ENCODE peak calls at places on chromosomes 13 and 19, in six cellular contexts. T is K562, R is HepG2, M is GM12878, V is A549, W is endothelial cell of umbilical vein. S is an unnamed sample.

GRCh38 chr13:113211774-113212173 is 2.4 kb downstream of the CUL4A start:
- DNase-seq in T (no peak), R (peak), M (no peak), V (no peak), W (no peak), S (peak)

GRCh38 chr19:401836-402535 is 7.0 kb downstream of the C2CD4C start:
- DNase-seq in T (no peak), R (no peak), M (no peak), V (no peak), W (no peak), S (no peak)

GRCh38 chr19:11722414-11722813 is 16.3 kb downstream of the ZNF823 start:
- DNase-seq in T (no peak), R (no peak), M (no peak), V (no peak), W (no peak), S (no peak)

GRCh38 chr19:6459356-6460098 is at the start of gene SLC25A23:
- DNase-seq in T (peak), R (peak), M (peak), V (peak), W (peak), S (peak)

GRCh38 chr19:28485300-28485699 is 727.7 kb downstream of the UQCRFS1 start:
- DNase-seq in T (no peak), R (no peak), M (no peak), V (no peak), W (no peak), S (no peak)

GRCh38 chr13:41581884-41582547 is 124.7 kb downstream of the RGCC start:
- DNase-seq in T (no peak), R (no peak), M (no peak), V (no peak), W (no peak), S (no peak)

GRCh38 chr13:66673401-66673800 is 556.7 kb downstream of the PCDH9 start:
- DNase-seq in T (no peak), R (peak), M (no peak), V (no peak), W (no peak), S (no peak)

GRCh38 chr13:42014119-42014518 is 34.3 kb upstream of the DGKH start:
- DNase-seq in T (no peak), R (no peak), M (no peak), V (no peak), W (no peak), S (no peak)

GRCh38 chr19:49057636-49058234 is at the start of gene CGB7:
- DNase-seq in T (peak), R (peak), M (no peak), V (peak), W (peak), S (no peak)

GRCh38 chr13:99986751-99987150 is 5.2 kb downstream of the ZIC2 start:
- DNase-seq in T (no peak), R (no peak), M (no peak), V (no peak), W (no peak), S (no peak)

GRCh38 chr19:51779703-51780102 is 15.3 kb upstream of the FPR3 start:
- DNase-seq in T (no peak), R (no peak), M (no peak), V (no peak), W (no peak), S (no peak)

GRCh38 chr19:47891622-47891922 is 5.5 kb upstream of the SULT2A1 start:
- DNase-seq in T (no peak), R (no peak), M (no peak), V (no peak), W (no peak), S (no peak)

GRCh38 chr13:76992548-76993001 is 694 bp downstream of the CLN5 start:
- DNase-seq in T (peak), R (no peak), M (no peak), V (peak), W (peak), S (peak)

GRCh38 chr19:49255674-49256073 is 69.3 kb downstream of the SLC6A16 start:
- DNase-seq in T (no peak), R (no peak), M (no peak), V (no peak), W (no peak), S (no peak)

GRCh38 chr13:30148791-30149190 is 158.6 kb downstream of the KATNAL1 start:
- DNase-seq in T (no peak), R (no peak), M (no peak), V (no peak), W (no peak), S (no peak)

GRCh38 chr13:44398606-44399005 is 25.0 kb downstream of the SERP2 start:
- DNase-seq in T (no peak), R (no peak), M (no peak), V (no peak), W (no peak), S (no peak)

GRCh38 chr19:33430674-33431277 is 57.3 kb downstream of the CEBPG start:
- DNase-seq in T (peak), R (peak), M (no peak), V (peak), W (peak), S (peak)

GRCh38 chr13:24233351-24233901 is 72.9 kb downstream of the SPATA13 start:
- DNase-seq in T (no peak), R (no peak), M (no peak), V (no peak), W (peak), S (no peak)

GRCh38 chr19:11964496-11964857 is 363 bp upstream of the ZNF763 start:
- DNase-seq in T (no peak), R (peak), M (no peak), V (no peak), W (no peak), S (no peak)

GRCh38 chr13:40060318-40061007 is 405.0 kb downstream of the COG6 start:
- DNase-seq in T (no peak), R (no peak), M (peak), V (no peak), W (no peak), S (peak)

GRCh38 chr13:74575729-74576125 is 441.5 kb upstream of the KLF12 start:
- DNase-seq in T (peak), R (no peak), M (no peak), V (peak), W (peak), S (peak)

GRCh38 chr19:8208119-8208709 is 956 bp upstream of the CERS4 start:
- DNase-seq in T (no peak), R (no peak), M (no peak), V (no peak), W (no peak), S (peak)

GRCh38 chr13:99905814-99906213 is 65.8 kb downstream of the ZIC5 start:
- DNase-seq in T (no peak), R (no peak), M (no peak), V (no peak), W (no peak), S (no peak)

GRCh38 chr19:35729763-35730162 is 12.0 kb downstream of the KMT2B start:
- DNase-seq in T (no peak), R (no peak), M (no peak), V (no peak), W (no peak), S (no peak)

GRCh38 chr19:10286803-10287737 is at the start of gene ICAM4:
- DNase-seq in T (peak), R (peak), M (no peak), V (no peak), W (peak), S (peak)

GRCh38 chr19:43552616-43553015 is 19.6 kb downstream of the ZNF575 start:
- DNase-seq in T (no peak), R (no peak), M (no peak), V (no peak), W (no peak), S (no peak)

GRCh38 chr19:48720251-48720612 is 707 bp upstream of the MAMSTR start:
- DNase-seq in T (no peak), R (no peak), M (no peak), V (no peak), W (no peak), S (no peak)

GRCh38 chr13:50829896-50830295 is 13.6 kb downstream of the DLEU7 start:
- DNase-seq in T (no peak), R (no peak), M (no peak), V (no peak), W (no peak), S (peak)

GRCh38 chr13:51723529-51723928 is 80.4 kb downstream of the DHRS12 start:
- DNase-seq in T (no peak), R (no peak), M (no peak), V (no peak), W (no peak), S (no peak)

GRCh38 chr13:52599853-52600603 is 42.2 kb upstream of the HNRNPA1L2 start:
- DNase-seq in T (no peak), R (no peak), M (no peak), V (no peak), W (peak), S (peak)

GRCh38 chr13:97256343-97256783 is 34.2 kb downstream of the MBNL2 start:
- DNase-seq in T (peak), R (peak), M (no peak), V (peak), W (peak), S (no peak)

GRCh38 chr13:57123660-57124059 is 17.1 kb upstream of the PRR20A start:
- DNase-seq in T (no peak), R (no peak), M (no peak), V (no peak), W (peak), S (no peak)

GRCh38 chr19:49398931-49399330 is 10.9 kb downstream of the KASH5 start:
- DNase-seq in T (no peak), R (no peak), M (no peak), V (no peak), W (no peak), S (no peak)

GRCh38 chr13:40665754-40666057 is 735 bp downstream of the FOXO1 start:
- DNase-seq in T (peak), R (no peak), M (no peak), V (peak), W (no peak), S (peak)

GRCh38 chr13:42574011-42574410 is at the start of gene TNFSF11:
- DNase-seq in T (no peak), R (no peak), M (no peak), V (no peak), W (no peak), S (no peak)

DNA sequence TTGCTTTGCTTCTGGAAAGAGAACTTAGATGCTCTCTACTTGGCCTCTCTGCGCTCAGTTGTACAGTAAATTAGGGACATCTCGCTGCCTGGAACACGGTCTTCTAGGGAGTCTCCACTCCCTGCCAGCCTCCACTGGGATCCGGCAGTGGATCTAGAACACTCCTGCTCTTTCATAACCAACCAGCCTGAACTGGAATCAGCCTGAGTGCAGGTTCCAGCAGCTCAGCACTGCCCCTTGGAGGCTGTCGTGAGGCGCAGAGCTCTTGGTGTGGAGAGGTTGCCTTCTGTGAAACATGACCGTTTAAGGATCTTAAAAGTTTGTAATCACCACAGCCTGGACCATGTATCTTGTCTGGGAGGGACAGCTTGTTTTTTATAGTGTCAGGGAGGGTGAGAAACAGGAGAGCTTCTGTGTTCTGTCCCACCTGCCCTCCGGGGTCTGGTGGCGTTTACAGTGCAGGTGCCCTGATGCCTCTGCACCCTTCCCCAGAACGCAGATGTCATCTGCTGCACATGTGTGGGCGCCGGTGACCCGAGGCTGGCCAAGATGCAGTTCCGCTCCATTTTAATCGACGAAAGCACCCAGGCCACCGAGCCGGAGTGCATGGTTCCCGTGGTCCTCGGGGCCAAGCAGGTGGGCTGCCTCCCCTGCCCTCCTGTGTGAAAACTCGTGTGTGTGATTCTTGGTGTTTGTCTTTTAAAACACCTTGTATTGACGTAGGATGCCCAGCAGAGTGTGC is 24.8 kb downstream of the UPF1 start:
- DNase-seq in T (no peak), R (no peak), M (no peak), V (no peak), W (no peak), S (peak)
- TF ChIP-seq CTCF in T (peak), R (peak), M (peak), V (no peak), W (peak), S (peak)

GRCh38 chr13:71661921-71662320 is 205.1 kb downstream of the DACH1 start:
- DNase-seq in T (no peak), R (no peak), M (no peak), V (no peak), W (peak), S (no peak)
- TF ChIP-seq MYC in T (no peak), R (no peak), M (no peak), V (no peak), W (no peak), S (no peak)

GRCh38 chr19:46772170-46773017 is 16.0 kb downstream of the SLC1A5 start:
- DNase-seq in T (no peak), R (no peak), M (no peak), V (no peak), W (no peak), S (no peak)
- TF ChIP-seq POLR2A in T (no peak), R (no peak), M (no peak), V (no peak), W (no peak), S (no peak)

GRCh38 chr13:21344662-21345176 is 114.4 kb downstream of the ZDHHC20 start:
- DNase-seq in T (no peak), R (no peak), M (no peak), V (no peak), W (no peak), S (peak)
- TF ChIP-seq CTCF in T (no peak), R (no peak), M (no peak), V (no peak), W (no peak), S (no peak)

GRCh38 chr19:2578391-2578826 is 102.5 kb downstream of the GADD45B start:
- DNase-seq in T (no peak), R (no peak), M (no peak), V (peak), W (peak), S (no peak)
- TF ChIP-seq MYC in T (no peak), R (no peak), M (no peak), V (no peak), W (no peak), S (no peak)